ENCODE peak calls at places on chromosomes 13 and 19, in five cellular contexts. D is lung, F is H9, U is fibroblast of mammary gland, S is heart right ventricle. E is an unnamed sample.

GRCh38 chr13:26695891-26696311 is 64.7 kb downstream of the GPR12 start:
- DNase-seq in F (no peak), U (no peak), S (no peak), D (peak; percentile 26), E (no peak)

GRCh38 chr19:2494084-2494446 is 18.1 kb downstream of the GADD45B start:
- DNase-seq in D (no peak), S (no peak), U (peak; percentile 84), F (no peak), E (peak; percentile 88)

GRCh38 chr19:48915757-48916156 is 15.6 kb downstream of the NUCB1 start:
- DNase-seq in D (no peak), U (no peak), S (no peak), F (no peak), E (no peak)

GRCh38 chr19:32874605-32875004 is 5.0 kb upstream of the SLC7A9 start:
- DNase-seq in D (no peak), U (no peak), F (no peak), S (no peak), E (no peak)

GRCh38 chr19:21786931-21787330 is 19.6 kb upstream of the ZNF100 start:
- DNase-seq in U (no peak), D (no peak), S (no peak), F (no peak), E (no peak)

GRCh38 chr13:23902975-23903905 is 5.9 kb upstream of the C1QTNF9B start:
- DNase-seq in D (no peak), F (no peak), U (no peak), S (peak; percentile 17), E (no peak)

GRCh38 chr13:65112123-65113075 is 2117.7 kb downstream of the PCDH9 start:
- DNase-seq in D (no peak), S (no peak), U (no peak), F (no peak), E (peak; percentile 26)

GRCh38 chr13:41411536-41411935 is 45.8 kb upstream of the RGCC start:
- DNase-seq in D (no peak), F (peak; percentile 37), U (peak; percentile 68), S (no peak), E (peak; percentile 82)

GRCh38 chr13:22740264-22740663 is 440.5 kb upstream of the SGCG start:
- DNase-seq in F (no peak), U (peak; percentile 4), D (no peak), S (no peak), E (no peak)

GRCh38 chr13:23898101-23898500 is 799 bp upstream of the C1QTNF9B start:
- DNase-seq in S (no peak), U (peak; percentile 57), F (no peak), D (no peak), E (peak; percentile 70)

GRCh38 chr19:4597975-4598671 is 38.6 kb upstream of the SEMA6B start:
- DNase-seq in D (no peak), F (peak; percentile 83), U (no peak), S (peak; percentile 52), E (peak; percentile 13)

GRCh38 chr13:48110132-48110868 is 15.4 kb upstream of the MED4 start:
- DNase-seq in U (no peak), S (no peak), D (no peak), F (no peak), E (no peak)

GRCh38 chr19:30722236-30722635 is 350.1 kb downstream of the ZNF536 start:
- DNase-seq in S (no peak), U (no peak), D (no peak), F (no peak), E (no peak)

GRCh38 chr13:102805680-102806079 is 6.8 kb downstream of the BIVM start:
- DNase-seq in S (no peak), D (no peak), F (no peak), U (no peak), E (no peak)

GRCh38 chr13:102798653-102799543 is at the start of the genes BIVM and POGLUT2:
- DNase-seq in S (peak; percentile 88), U (peak; percentile 94), F (peak; percentile 96), D (peak; percentile 94), E (peak; percentile 98)

GRCh38 chr13:102799544-102800144 is 725 bp downstream of the BIVM start:
- DNase-seq in D (peak; percentile 31), U (peak; percentile 25), S (peak; percentile 53), F (peak; percentile 30), E (no peak)

GRCh38 chr13:102800145-102801041 is 1.5 kb downstream of the BIVM start:
- DNase-seq in S (peak; percentile 88), U (peak; percentile 68), F (peak; percentile 80), D (peak; percentile 84), E (peak; percentile 78)
- TF ChIP-seq CTCF in S (peak; percentile 79), U (peak; percentile 53), F (peak; percentile 89), D (peak; percentile 40), E (peak; percentile 79)

GRCh38 chr13:19864339-19865309 is 1.2 kb upstream of the ZMYM5 start:
- DNase-seq in S (peak; percentile 61), F (peak; percentile 68), U (peak; percentile 78), D (peak; percentile 77), E (peak; percentile 86)
- TF ChIP-seq CTCF in S (peak; percentile 43), F (peak; percentile 75), U (peak; percentile 62), D (peak; percentile 45), E (peak; percentile 61)

GRCh38 chr19:45172611-45173208 is 5.3 kb downstream of the TRAPPC6A start:
- DNase-seq in D (no peak), U (no peak), F (no peak), S (no peak), E (no peak)

GRCh38 chr19:45178262-45179062 is at the start of gene BLOC1S3:
- DNase-seq in U (peak; percentile 100), F (peak; percentile 100), S (peak; percentile 100), D (peak; percentile 100), E (peak; percentile 100)

GRCh38 chr19:45177817-45178261 is at the start of gene TRAPPC6A:
- DNase-seq in F (no peak), D (no peak), S (no peak), U (peak; percentile 83), E (peak; percentile 87)

GRCh38 chr19:45173816-45174215 is 4.2 kb downstream of the TRAPPC6A start:
- DNase-seq in F (no peak), D (no peak), S (no peak), U (peak; percentile 74), E (no peak)

DNA sequence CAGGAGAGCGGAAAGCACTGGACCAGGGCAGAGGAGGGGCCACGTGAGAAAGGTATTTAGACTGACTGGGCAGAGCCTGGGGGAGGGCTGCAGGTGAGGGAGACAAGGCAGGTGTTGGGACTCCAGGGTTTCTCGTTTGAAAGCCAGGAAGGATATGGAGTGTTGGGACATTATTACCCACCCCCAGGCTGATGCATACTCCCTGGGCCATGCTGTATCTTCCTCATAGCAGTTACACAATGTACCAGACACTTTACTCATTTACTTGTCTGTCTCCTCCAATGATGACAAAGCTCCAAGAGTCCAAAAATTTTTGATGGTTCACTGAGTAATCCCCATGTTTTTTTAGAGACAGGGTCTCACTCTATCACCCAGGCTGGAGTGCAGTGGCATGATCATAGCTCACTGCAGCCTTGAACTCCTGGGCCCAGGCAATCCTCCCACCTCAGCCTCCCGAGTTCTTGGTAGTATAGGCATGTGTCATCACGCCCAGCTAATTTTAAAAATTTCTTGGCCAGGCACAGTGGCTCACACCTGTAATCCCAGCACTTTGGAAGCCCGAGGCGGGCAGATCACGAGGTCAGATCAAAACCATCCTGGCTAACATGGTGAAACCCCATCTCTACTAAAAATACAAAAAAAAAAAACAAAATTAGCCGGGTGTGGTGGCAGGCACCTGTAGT is 2.2 kb downstream of the TRAPPC6A start:
- DNase-seq in F (no peak), U (peak; percentile 61), D (no peak), S (no peak), E (no peak)
- TF ChIP-seq CTCF in F (no peak), U (no peak), D (no peak), S (no peak), E (no peak)

GRCh38 chr19:17026706-17027427 is at the start of gene CPAMD8:
- DNase-seq in U (no peak), F (peak; percentile 42), D (no peak), S (peak; percentile 39), E (no peak)

GRCh38 chr19:17023805-17024204 is 2.8 kb downstream of the CPAMD8 start:
- DNase-seq in F (no peak), S (no peak), D (no peak), U (no peak), E (no peak)

GRCh38 chr19:17027428-17027816 is 812 bp upstream of the CPAMD8 start:
- DNase-seq in D (no peak), F (no peak), S (no peak), U (no peak), E (no peak)

GRCh38 chr19:17026041-17026658 is 460 bp downstream of the CPAMD8 start:
- DNase-seq in S (no peak), F (no peak), U (no peak), D (peak; percentile 67), E (no peak)

GRCh38 chr19:17025361-17025760 is 1.2 kb downstream of the CPAMD8 start:
- DNase-seq in D (peak; percentile 49), F (no peak), U (no peak), S (no peak), E (no peak)
- TF ChIP-seq CTCF in D (no peak), F (no peak), U (no peak), S (no peak), E (no peak)

GRCh38 chr13:29543230-29544215 is 52.0 kb downstream of the SLC7A1 start:
- DNase-seq in S (no peak), U (peak; percentile 69), F (peak; percentile 47), D (no peak), E (no peak)
- TF ChIP-seq CTCF in S (no peak), U (peak; percentile 7), F (peak; percentile 37), D (no peak), E (no peak)

GRCh38 chr19:51296331-51297093 is 14.9 kb upstream of the IGLON5 start:
- DNase-seq in S (no peak), U (no peak), F (peak; percentile 49), D (no peak), E (no peak)
- TF ChIP-seq CTCF in S (no peak), U (peak; percentile 9), F (peak; percentile 59), D (no peak), E (no peak)

GRCh38 chr13:30165791-30166190 is 141.6 kb downstream of the KATNAL1 start:
- DNase-seq in F (no peak), U (peak; percentile 19), S (no peak), D (no peak), E (no peak)
- TF ChIP-seq CTCF in F (no peak), U (no peak), S (no peak), D (no peak), E (no peak)

GRCh38 chr19:38781058-38781457 is 7.7 kb upstream of the LGALS7 start:
- DNase-seq in F (no peak), D (no peak), U (no peak), S (no peak), E (no peak)
- TF ChIP-seq CTCF in F (no peak), D (no peak), U (no peak), S (no peak), E (no peak)